ENCODE peak calls at places on chromosomes 3 and 15, in five cellular contexts. Z is HepG2, I is K562, E is SK-N-SH, W is GM12878. H is an unnamed sample.

GRCh38 chr3:131705558-131706051 is 202.8 kb upstream of the MRPL3 start:
- DNase-seq in I (no peak), W (no peak), Z (no peak), E (no peak), H (no peak)

GRCh38 chr15:91045065-91045464 is 22.7 kb upstream of the VPS33B start:
- DNase-seq in W (no peak), I (no peak), Z (no peak), E (no peak), H (no peak)

GRCh38 chr3:44554626-44555592 is at the start of gene ZKSCAN7:
- DNase-seq in Z (peak; percentile 37), I (no peak), E (peak; percentile 98), W (no peak), H (peak; percentile 6)

GRCh38 chr3:30751610-30752299 is 142.7 kb downstream of the GADL1 start:
- DNase-seq in I (no peak), E (peak; percentile 24), W (peak; percentile 11), Z (peak; percentile 20), H (peak; percentile 22)

GRCh38 chr15:94792166-94792565 is 560.8 kb downstream of the MCTP2 start:
- DNase-seq in I (no peak), W (no peak), Z (no peak), E (no peak), H (no peak)

GRCh38 chr3:71511037-71511436 is 72.5 kb downstream of the FOXP1 start:
- DNase-seq in Z (no peak), W (no peak), E (no peak), I (no peak), H (no peak)

GRCh38 chr15:33195283-33195682 is 769 bp upstream of the FMN1 start:
- DNase-seq in W (no peak), E (no peak), I (no peak), Z (no peak), H (no peak)

GRCh38 chr3:177516130-177517011 is 319.1 kb upstream of the TBL1XR1 start:
- DNase-seq in Z (peak; percentile 74), E (no peak), W (no peak), I (no peak), H (no peak)

GRCh38 chr3:94429517-94429916 is 366.7 kb downstream of the NSUN3 start:
- DNase-seq in E (no peak), I (no peak), W (no peak), Z (no peak), H (no peak)

GRCh38 chr3:79015854-79016253 is 751.9 kb downstream of the ROBO1 start:
- DNase-seq in Z (no peak), I (no peak), E (no peak), W (no peak), H (no peak)

GRCh38 chr3:14652-15051 is 181.9 kb upstream of the CHL1 start:
- DNase-seq in Z (no peak), E (no peak), W (no peak), I (no peak), H (no peak)

GRCh38 chr3:107143206-107143605 is 234.0 kb upstream of the CCDC54 start:
- DNase-seq in I (no peak), E (no peak), Z (no peak), W (no peak), H (no peak)

GRCh38 chr3:150094150-150094932 is 123.6 kb upstream of the PFN2 start:
- DNase-seq in W (no peak), Z (no peak), I (no peak), E (no peak), H (no peak)

GRCh38 chr15:92772626-92773244 is 117.2 kb upstream of the FAM174B start:
- DNase-seq in Z (peak; percentile 12), I (no peak), E (no peak), W (no peak), H (no peak)

GRCh38 chr3:8702560-8702959 is 31.0 kb upstream of the CAV3 start:
- DNase-seq in E (no peak), I (peak; percentile 63), Z (no peak), W (no peak), H (no peak)

GRCh38 chr3:185658504-185658912 is 72.4 kb downstream of the SENP2 start:
- DNase-seq in E (no peak), Z (peak; percentile 14), I (no peak), W (no peak), H (no peak)

GRCh38 chr3:119562307-119562961 is 3.0 kb upstream of the CD80 start:
- DNase-seq in I (no peak), W (peak; percentile 95), E (no peak), Z (no peak), H (peak; percentile 56)

GRCh38 chr3:148333091-148333490 is 364.6 kb upstream of the AGTR1 start:
- DNase-seq in W (no peak), Z (no peak), I (no peak), E (no peak), H (no peak)

GRCh38 chr3:152811974-152812760 is 22.8 kb upstream of the P2RY1 start:
- DNase-seq in I (no peak), W (no peak), E (no peak), Z (no peak), H (no peak)

GRCh38 chr15:74545776-74546656 is 5.0 kb downstream of the ARID3B start:
- DNase-seq in Z (peak; percentile 93), I (peak; percentile 94), E (peak; percentile 94), W (peak; percentile 77), H (peak; percentile 99)

GRCh38 chr3:59313365-59313764 is 263.5 kb upstream of the CFAP20DC start:
- DNase-seq in Z (peak; percentile 7), E (peak; percentile 27), W (no peak), I (peak; percentile 13), H (no peak)

GRCh38 chr3:141840737-141841544 is 35.5 kb upstream of the ATP1B3 start:
- DNase-seq in I (no peak), Z (no peak), W (no peak), E (no peak), H (no peak)

GRCh38 chr15:25719101-25719985 is 143.8 kb downstream of the ATP10A start:
- DNase-seq in E (peak; percentile 67), W (no peak), I (no peak), Z (no peak), H (no peak)

GRCh38 chr3:33438871-33439270 is 1.3 kb downstream of the UBP1 start:
- DNase-seq in E (no peak), I (no peak), W (no peak), Z (no peak), H (no peak)

GRCh38 chr15:40618906-40619305 is 24.9 kb downstream of the KNL1 start:
- DNase-seq in Z (no peak), W (no peak), I (no peak), E (no peak), H (no peak)

GRCh38 chr15:95068847-95069518 is 837.6 kb downstream of the MCTP2 start:
- DNase-seq in E (no peak), Z (no peak), W (no peak), I (no peak), H (no peak)

GRCh38 chr15:76973906-76974305 is 21.0 kb upstream of the PSTPIP1 start:
- DNase-seq in I (no peak), Z (no peak), W (no peak), E (no peak), H (no peak)

GRCh38 chr15:32853667-32854066 is 135.9 kb downstream of the GREM1 start:
- DNase-seq in Z (no peak), W (no peak), I (no peak), E (no peak), H (no peak)

GRCh38 chr3:122942937-122943827 is 84.4 kb downstream of the SEMA5B start:
- DNase-seq in I (peak; percentile 67), W (no peak), E (peak; percentile 91), Z (peak; percentile 61), H (peak; percentile 27)

GRCh38 chr3:106256249-106256957 is 387.6 kb upstream of the CBLB start:
- DNase-seq in W (peak; percentile 40), I (no peak), Z (no peak), E (no peak), H (no peak)

GRCh38 chr3:74691946-74692345 is 77.5 kb upstream of the CNTN3 start:
- DNase-seq in W (no peak), I (no peak), Z (no peak), E (no peak), H (no peak)

GRCh38 chr15:90903733-90904536 is 833 bp downstream of the MAN2A2 start:
- DNase-seq in W (no peak), Z (peak; percentile 64), E (no peak), I (peak; percentile 49), H (no peak)

GRCh38 chr15:74614744-74615312 is 808 bp upstream of the CLK3 start:
- DNase-seq in I (peak; percentile 92), Z (no peak), W (peak; percentile 62), E (peak; percentile 71), H (peak; percentile 67)

GRCh38 chr3:48157950-48158376 is 30.3 kb downstream of the CDC25A start:
- DNase-seq in I (peak; percentile 81), W (no peak), E (peak; percentile 52), Z (peak; percentile 47), H (peak; percentile 30)
- TF ChIP-seq GABPA in I (no peak), W (no peak), E (no peak), Z (no peak), H (no peak)

GRCh38 chr3:10515884-10516495 is 10.6 kb upstream of the ATP2B2 start:
- DNase-seq in W (no peak), Z (peak; percentile 28), I (peak; percentile 48), E (no peak), H (no peak)
- TF ChIP-seq REST in W (no peak), Z (no peak), I (no peak), E (no peak), H (no peak)

GRCh38 chr3:15649341-15649740 is 47.8 kb downstream of the BTD start:
- DNase-seq in E (no peak), Z (no peak), W (no peak), I (no peak), H (no peak)

GRCh38 chr3:15647629-15648167 is 46.2 kb downstream of the BTD start:
- DNase-seq in W (peak; percentile 94), E (no peak), I (no peak), Z (no peak), H (peak; percentile 87)

GRCh38 chr3:15646924-15647511 is 45.5 kb downstream of the BTD start:
- DNase-seq in E (no peak), W (no peak), Z (no peak), I (no peak), H (no peak)

GRCh38 chr3:15645246-15645645 is 43.7 kb downstream of the BTD start:
- DNase-seq in W (no peak), E (no peak), Z (no peak), I (no peak), H (no peak)

GRCh38 chr3:15645740-15646490 is 44.4 kb downstream of the BTD start:
- DNase-seq in E (peak; percentile 70), Z (no peak), I (no peak), W (no peak), H (no peak)
- TF ChIP-seq POLR2AphosphoS5 in E (peak; percentile 80), Z (no peak), I (no peak), W (no peak), H (no peak)

DNA sequence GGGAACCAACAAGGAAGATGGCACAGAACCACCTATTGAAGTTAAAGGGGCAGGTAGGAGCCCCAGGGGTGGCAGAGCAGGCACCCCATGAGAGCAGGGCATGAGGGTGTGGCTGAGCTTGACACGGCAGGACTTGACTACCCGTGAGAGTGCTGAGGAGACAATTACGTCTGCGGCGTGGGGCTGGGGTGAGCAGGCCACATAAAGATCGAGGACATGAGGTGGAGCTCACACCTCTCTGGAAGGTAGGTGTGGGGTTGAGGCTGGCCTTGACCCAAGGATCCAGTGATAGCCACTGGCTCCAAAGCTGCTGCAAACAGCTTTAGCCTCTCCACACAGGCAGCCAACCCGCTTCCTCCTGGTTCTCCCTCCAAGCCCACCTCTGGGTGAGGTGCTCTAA is 64.5 kb downstream of the PCSK6 start:
- DNase-seq in Z (no peak), W (no peak), E (no peak), I (no peak), H (no peak)
- TF ChIP-seq GABPA in Z (no peak), W (no peak), E (no peak), I (no peak), H (no peak)